ENCODE peak calls at places on chromosomes 5 and 9, in seven cellular contexts. One of them, this sample, is unnamed.

GRCh38 chr5:10695055-10695649 is 65.9 kb downstream of the DAP start:
- DNase-seq in progenitor cell of endocrine pancreas: peak; percentile 34
- DNase-seq in cardiac muscle cell: peak; percentile 79
- DNase-seq in neural progenitor cell: peak; percentile 72
- DNase-seq in GM20000: peak; percentile 63
- DNase-seq in pancreas: peak; percentile 76
- DNase-seq in heart left ventricle: peak; percentile 77
- DNase-seq in this sample: peak; percentile 39

GRCh38 chr5:157855404-157855994 is 3.4 kb downstream of the CLINT1 start:
- DNase-seq in progenitor cell of endocrine pancreas: no peak
- DNase-seq in cardiac muscle cell: peak; percentile 69
- DNase-seq in neural progenitor cell: peak; percentile 73
- DNase-seq in GM20000: no peak
- DNase-seq in pancreas: peak; percentile 31
- DNase-seq in heart left ventricle: peak; percentile 37
- DNase-seq in this sample: peak; percentile 49

GRCh38 chr5:90807483-90807882 is 248.9 kb downstream of the ADGRV1 start:
- DNase-seq in progenitor cell of endocrine pancreas: no peak
- DNase-seq in cardiac muscle cell: no peak
- DNase-seq in neural progenitor cell: no peak
- DNase-seq in GM20000: no peak
- DNase-seq in pancreas: no peak
- DNase-seq in heart left ventricle: peak; percentile 26
- DNase-seq in this sample: no peak

GRCh38 chr5:6719417-6719816 is 6.2 kb downstream of the TENT4A start:
- DNase-seq in progenitor cell of endocrine pancreas: no peak
- DNase-seq in cardiac muscle cell: no peak
- DNase-seq in neural progenitor cell: no peak
- DNase-seq in GM20000: no peak
- DNase-seq in pancreas: no peak
- DNase-seq in heart left ventricle: no peak
- DNase-seq in this sample: no peak

GRCh38 chr9:135037521-135038250 is 49.8 kb upstream of the OLFM1 start:
- DNase-seq in progenitor cell of endocrine pancreas: no peak
- DNase-seq in cardiac muscle cell: no peak
- DNase-seq in neural progenitor cell: no peak
- DNase-seq in GM20000: no peak
- DNase-seq in pancreas: no peak
- DNase-seq in heart left ventricle: no peak
- DNase-seq in this sample: no peak

GRCh38 chr9:68668127-68668526 is 36.9 kb upstream of the PIP5K1B start:
- DNase-seq in progenitor cell of endocrine pancreas: no peak
- DNase-seq in cardiac muscle cell: peak; percentile 22
- DNase-seq in neural progenitor cell: peak; percentile 19
- DNase-seq in GM20000: no peak
- DNase-seq in pancreas: no peak
- DNase-seq in heart left ventricle: no peak
- DNase-seq in this sample: no peak

GRCh38 chr9:135905380-135906282 is 1.7 kb downstream of the CAMSAP1 start:
- DNase-seq in progenitor cell of endocrine pancreas: no peak
- DNase-seq in cardiac muscle cell: no peak
- DNase-seq in neural progenitor cell: peak; percentile 44
- DNase-seq in GM20000: no peak
- DNase-seq in pancreas: no peak
- DNase-seq in heart left ventricle: no peak
- DNase-seq in this sample: peak; percentile 86

GRCh38 chr9:133154097-133154989 is 9.4 kb downstream of the GBGT1 start:
- DNase-seq in progenitor cell of endocrine pancreas: no peak
- DNase-seq in cardiac muscle cell: no peak
- DNase-seq in neural progenitor cell: no peak
- DNase-seq in GM20000: no peak
- DNase-seq in pancreas: no peak
- DNase-seq in heart left ventricle: no peak
- DNase-seq in this sample: no peak

GRCh38 chr5:74415695-74416102 is 224.8 kb downstream of the ENC1 start:
- DNase-seq in progenitor cell of endocrine pancreas: no peak
- DNase-seq in cardiac muscle cell: no peak
- DNase-seq in neural progenitor cell: no peak
- DNase-seq in GM20000: no peak
- DNase-seq in pancreas: no peak
- DNase-seq in heart left ventricle: no peak
- DNase-seq in this sample: no peak

GRCh38 chr5:139854029-139854605 is 58.5 kb downstream of the PSD2 start:
- DNase-seq in progenitor cell of endocrine pancreas: no peak
- DNase-seq in cardiac muscle cell: no peak
- DNase-seq in neural progenitor cell: no peak
- DNase-seq in GM20000: no peak
- DNase-seq in pancreas: no peak
- DNase-seq in heart left ventricle: no peak
- DNase-seq in this sample: no peak

GRCh38 chr5:1374680-1375055 is 29.8 kb upstream of the CLPTM1L start:
- DNase-seq in progenitor cell of endocrine pancreas: no peak
- DNase-seq in cardiac muscle cell: no peak
- DNase-seq in neural progenitor cell: no peak
- DNase-seq in GM20000: no peak
- DNase-seq in pancreas: peak; percentile 41
- DNase-seq in heart left ventricle: no peak
- DNase-seq in this sample: no peak

GRCh38 chr5:75620184-75620959 is 9.1 kb downstream of the ANKDD1B start:
- DNase-seq in progenitor cell of endocrine pancreas: no peak
- DNase-seq in cardiac muscle cell: no peak
- DNase-seq in neural progenitor cell: no peak
- DNase-seq in GM20000: no peak
- DNase-seq in pancreas: no peak
- DNase-seq in heart left ventricle: no peak
- DNase-seq in this sample: no peak

GRCh38 chr9:37386988-37387387 is 35.5 kb upstream of the GRHPR start:
- DNase-seq in progenitor cell of endocrine pancreas: no peak
- DNase-seq in cardiac muscle cell: no peak
- DNase-seq in neural progenitor cell: no peak
- DNase-seq in GM20000: no peak
- DNase-seq in pancreas: no peak
- DNase-seq in heart left ventricle: no peak
- DNase-seq in this sample: no peak

GRCh38 chr5:105735704-105736103 is 1935.0 kb downstream of the EFNA5 start:
- DNase-seq in progenitor cell of endocrine pancreas: no peak
- DNase-seq in cardiac muscle cell: no peak
- DNase-seq in neural progenitor cell: no peak
- DNase-seq in GM20000: no peak
- DNase-seq in pancreas: no peak
- DNase-seq in heart left ventricle: no peak
- DNase-seq in this sample: no peak

GRCh38 chr5:157456301-157456700 is 3.7 kb upstream of the NIPAL4 start:
- DNase-seq in progenitor cell of endocrine pancreas: no peak
- DNase-seq in cardiac muscle cell: no peak
- DNase-seq in neural progenitor cell: no peak
- DNase-seq in GM20000: no peak
- DNase-seq in pancreas: no peak
- DNase-seq in heart left ventricle: no peak
- DNase-seq in this sample: no peak

GRCh38 chr9:91151014-91151740 is 210.5 kb downstream of the AUH start:
- DNase-seq in progenitor cell of endocrine pancreas: no peak
- DNase-seq in cardiac muscle cell: no peak
- DNase-seq in neural progenitor cell: no peak
- DNase-seq in GM20000: peak; percentile 86
- DNase-seq in pancreas: no peak
- DNase-seq in heart left ventricle: no peak
- DNase-seq in this sample: peak; percentile 72

GRCh38 chr5:1865948-1866347 is 16.8 kb downstream of the IRX4 start:
- DNase-seq in progenitor cell of endocrine pancreas: no peak
- DNase-seq in cardiac muscle cell: no peak
- DNase-seq in neural progenitor cell: no peak
- DNase-seq in GM20000: no peak
- DNase-seq in pancreas: no peak
- DNase-seq in heart left ventricle: no peak
- DNase-seq in this sample: no peak

GRCh38 chr5:11222169-11222568 is 461.1 kb upstream of the DAP start:
- DNase-seq in progenitor cell of endocrine pancreas: no peak
- DNase-seq in cardiac muscle cell: no peak
- DNase-seq in neural progenitor cell: no peak
- DNase-seq in GM20000: no peak
- DNase-seq in pancreas: no peak
- DNase-seq in heart left ventricle: no peak
- DNase-seq in this sample: no peak

GRCh38 chr5:178080618-178081410 is 32.5 kb upstream of the N4BP3 start:
- DNase-seq in progenitor cell of endocrine pancreas: no peak
- DNase-seq in cardiac muscle cell: no peak
- DNase-seq in neural progenitor cell: no peak
- DNase-seq in GM20000: no peak
- DNase-seq in pancreas: no peak
- DNase-seq in heart left ventricle: no peak
- DNase-seq in this sample: no peak

GRCh38 chr5:154334406-154335041 is 111.3 kb upstream of the SAP30L start:
- DNase-seq in progenitor cell of endocrine pancreas: no peak
- DNase-seq in cardiac muscle cell: no peak
- DNase-seq in neural progenitor cell: no peak
- DNase-seq in GM20000: no peak
- DNase-seq in pancreas: no peak
- DNase-seq in heart left ventricle: no peak
- DNase-seq in this sample: no peak

GRCh38 chr9:23123048-23123632 is 676.5 kb downstream of the DMRTA1 start:
- DNase-seq in progenitor cell of endocrine pancreas: no peak
- DNase-seq in cardiac muscle cell: peak; percentile 66
- DNase-seq in neural progenitor cell: peak; percentile 69
- DNase-seq in GM20000: no peak
- DNase-seq in pancreas: no peak
- DNase-seq in heart left ventricle: no peak
- DNase-seq in this sample: peak; percentile 13

GRCh38 chr5:134979416-134979815 is 11.7 kb downstream of the CATSPER3 start:
- DNase-seq in progenitor cell of endocrine pancreas: no peak
- DNase-seq in cardiac muscle cell: no peak
- DNase-seq in neural progenitor cell: no peak
- DNase-seq in GM20000: no peak
- DNase-seq in pancreas: no peak
- DNase-seq in heart left ventricle: no peak
- DNase-seq in this sample: no peak

DNA sequence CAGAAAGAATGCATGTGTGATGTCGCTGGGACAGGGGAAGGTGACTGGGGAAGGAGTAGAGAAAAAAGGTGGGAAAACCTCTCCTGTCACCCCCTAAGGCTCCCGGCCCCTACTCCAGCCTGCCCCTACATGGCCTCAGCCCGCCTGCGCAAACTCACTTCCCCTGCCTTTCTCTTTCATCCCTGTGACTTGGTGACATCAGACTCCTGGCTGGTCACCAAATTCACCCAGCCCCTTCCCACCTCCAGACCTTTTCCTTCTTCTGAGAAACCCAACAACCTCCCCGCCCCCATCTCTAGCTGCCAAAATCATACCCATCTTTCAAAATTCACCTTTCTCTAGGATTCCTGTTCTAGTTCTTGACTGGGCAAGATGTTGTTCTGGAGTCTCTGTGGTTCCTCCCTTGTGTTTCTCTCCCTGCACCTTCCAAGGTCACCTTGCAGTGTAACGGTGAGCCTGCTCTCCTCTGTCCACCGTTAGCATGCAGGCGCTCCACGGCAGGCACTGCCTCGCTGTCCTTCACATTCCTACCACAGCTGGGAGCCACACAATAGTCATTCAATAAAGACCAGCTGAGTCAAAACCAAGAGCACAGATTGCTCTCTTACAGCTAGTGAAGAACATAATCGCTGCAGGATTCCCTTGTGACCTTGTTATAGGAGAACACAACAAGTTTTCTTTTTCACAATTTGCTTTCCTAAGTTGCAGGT is 134.5 kb downstream of the FANCC start:
- DNase-seq in progenitor cell of endocrine pancreas: no peak
- DNase-seq in cardiac muscle cell: peak; percentile 73
- DNase-seq in neural progenitor cell: peak; percentile 48
- DNase-seq in GM20000: no peak
- DNase-seq in pancreas: peak; percentile 18
- DNase-seq in heart left ventricle: no peak
- DNase-seq in this sample: no peak
- TF ChIP-seq CTCF in progenitor cell of endocrine pancreas: peak; percentile 52
- TF ChIP-seq CTCF in cardiac muscle cell: peak; percentile 35
- TF ChIP-seq CTCF in neural progenitor cell: peak; percentile 41
- TF ChIP-seq CTCF in GM20000: no peak
- TF ChIP-seq CTCF in pancreas: peak; percentile 7
- TF ChIP-seq CTCF in heart left ventricle: no peak
- TF ChIP-seq CTCF in this sample: no peak

GRCh38 chr5:109884676-109885075 is 194.9 kb downstream of the MAN2A1 start:
- DNase-seq in progenitor cell of endocrine pancreas: no peak
- DNase-seq in cardiac muscle cell: no peak
- DNase-seq in neural progenitor cell: no peak
- DNase-seq in GM20000: no peak
- DNase-seq in pancreas: no peak
- DNase-seq in heart left ventricle: no peak
- DNase-seq in this sample: no peak
- TF ChIP-seq CTCF in progenitor cell of endocrine pancreas: no peak
- TF ChIP-seq CTCF in cardiac muscle cell: no peak
- TF ChIP-seq CTCF in neural progenitor cell: no peak
- TF ChIP-seq CTCF in GM20000: no peak
- TF ChIP-seq CTCF in pancreas: no peak
- TF ChIP-seq CTCF in heart left ventricle: no peak
- TF ChIP-seq CTCF in this sample: no peak

GRCh38 chr5:68446487-68446894 is 230.9 kb downstream of the PIK3R1 start:
- DNase-seq in progenitor cell of endocrine pancreas: no peak
- DNase-seq in cardiac muscle cell: no peak
- DNase-seq in neural progenitor cell: no peak
- DNase-seq in GM20000: peak; percentile 55
- DNase-seq in pancreas: no peak
- DNase-seq in heart left ventricle: no peak
- DNase-seq in this sample: no peak

GRCh38 chr5:68444833-68445232 is 229.3 kb downstream of the PIK3R1 start:
- DNase-seq in progenitor cell of endocrine pancreas: no peak
- DNase-seq in cardiac muscle cell: no peak
- DNase-seq in neural progenitor cell: no peak
- DNase-seq in GM20000: no peak
- DNase-seq in pancreas: no peak
- DNase-seq in heart left ventricle: no peak
- DNase-seq in this sample: no peak

GRCh38 chr5:68445257-68446069 is 229.9 kb downstream of the PIK3R1 start:
- DNase-seq in progenitor cell of endocrine pancreas: no peak
- DNase-seq in cardiac muscle cell: no peak
- DNase-seq in neural progenitor cell: no peak
- DNase-seq in GM20000: no peak
- DNase-seq in pancreas: no peak
- DNase-seq in heart left ventricle: no peak
- DNase-seq in this sample: no peak

GRCh38 chr5:68447121-68447520 is 231.6 kb downstream of the PIK3R1 start:
- DNase-seq in progenitor cell of endocrine pancreas: no peak
- DNase-seq in cardiac muscle cell: no peak
- DNase-seq in neural progenitor cell: no peak
- DNase-seq in GM20000: no peak
- DNase-seq in pancreas: no peak
- DNase-seq in heart left ventricle: no peak
- DNase-seq in this sample: no peak

DNA sequence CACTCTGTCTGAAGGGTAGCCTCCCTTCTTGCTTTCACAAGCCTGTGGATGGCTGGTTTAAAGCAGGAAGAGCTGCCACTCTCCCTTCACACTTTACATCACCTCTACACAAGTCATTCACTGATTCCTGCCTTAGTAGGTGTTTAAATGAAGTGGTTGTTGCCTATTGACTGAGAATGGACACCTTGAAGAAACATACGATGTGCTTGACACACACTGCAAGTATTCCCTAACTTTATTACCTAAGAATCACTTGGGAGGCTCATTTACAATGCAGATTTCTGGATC is 230.5 kb downstream of the PIK3R1 start:
- DNase-seq in progenitor cell of endocrine pancreas: no peak
- DNase-seq in cardiac muscle cell: no peak
- DNase-seq in neural progenitor cell: no peak
- DNase-seq in GM20000: no peak
- DNase-seq in pancreas: no peak
- DNase-seq in heart left ventricle: no peak
- DNase-seq in this sample: no peak
- TF ChIP-seq CTCF in progenitor cell of endocrine pancreas: no peak
- TF ChIP-seq CTCF in cardiac muscle cell: no peak
- TF ChIP-seq CTCF in neural progenitor cell: no peak
- TF ChIP-seq CTCF in GM20000: no peak
- TF ChIP-seq CTCF in pancreas: no peak
- TF ChIP-seq CTCF in heart left ventricle: no peak
- TF ChIP-seq CTCF in this sample: no peak

GRCh38 chr9:112925058-112925641 is 34.5 kb upstream of the SLC46A2 start:
- DNase-seq in progenitor cell of endocrine pancreas: no peak
- DNase-seq in cardiac muscle cell: peak; percentile 51
- DNase-seq in neural progenitor cell: peak; percentile 59
- DNase-seq in GM20000: peak; percentile 34
- DNase-seq in pancreas: no peak
- DNase-seq in heart left ventricle: no peak
- DNase-seq in this sample: peak; percentile 37
- TF ChIP-seq CTCF in progenitor cell of endocrine pancreas: peak; percentile 58
- TF ChIP-seq CTCF in cardiac muscle cell: peak; percentile 39
- TF ChIP-seq CTCF in neural progenitor cell: peak; percentile 68
- TF ChIP-seq CTCF in GM20000: no peak
- TF ChIP-seq CTCF in pancreas: no peak
- TF ChIP-seq CTCF in heart left ventricle: no peak
- TF ChIP-seq CTCF in this sample: peak; percentile 39

This sample was measured in activated CD8-positive, alpha-beta T cell treated with anti-CD3 and anti-CD28 coated beads for 36 hours.